ENCODE peak calls at places on chromosomes 7 and 10, in four cellular contexts. V is colonic mucosa; B is adrenal gland; K is CD4-positive, alpha-beta T cell. U is an unnamed sample.

GRCh38 chr10:21993360-21994001 is 10.0 kb downstream of the DNAJC1 start:
- DNase-seq in V (no peak), K (no peak), B (no peak), U (no peak)

GRCh38 chr10:120685136-120685535 is 166.0 kb upstream of the WDR11 start:
- DNase-seq in B (no peak), V (no peak), K (no peak), U (no peak)

GRCh38 chr10:47311900-47312662 is 10.2 kb upstream of the GDF2 start:
- DNase-seq in K (peak), B (peak), V (peak), U (peak)

GRCh38 chr7:67413670-67414069 is 417.0 kb downstream of the TYW1 start:
- DNase-seq in B (no peak), K (no peak), V (no peak), U (no peak)

GRCh38 chr10:1328951-1329614 is 272.9 kb downstream of the WDR37 start:
- DNase-seq in B (no peak), K (no peak), V (no peak), U (no peak)

GRCh38 chr10:62384057-62384446 is 9.9 kb downstream of the ZNF365 start:
- DNase-seq in K (peak), V (no peak), B (no peak), U (no peak)

GRCh38 chr7:38630720-38631673 is at the start of gene AMPH:
- DNase-seq in K (no peak), V (peak), B (peak), U (no peak)

GRCh38 chr10:133117036-133117687 is 29.4 kb downstream of the ADGRA1 start:
- DNase-seq in V (no peak), B (no peak), K (no peak), U (no peak)

GRCh38 chr7:47170516-47170915 is 411.4 kb downstream of the TNS3 start:
- DNase-seq in B (no peak), K (no peak), V (no peak), U (no peak)

GRCh38 chr7:150365673-150366398 is 2.8 kb upstream of the REPIN1 start:
- DNase-seq in B (no peak), K (no peak), V (no peak), U (no peak)

GRCh38 chr10:31197886-31198285 is 121.1 kb upstream of the ZEB1 start:
- DNase-seq in V (no peak), B (no peak), K (no peak), U (no peak)

GRCh38 chr10:19704544-19704943 is 111.7 kb upstream of the PLXDC2 start:
- DNase-seq in K (no peak), V (no peak), B (no peak), U (no peak)

GRCh38 chr10:19701427-19702052 is 114.7 kb upstream of the PLXDC2 start:
- DNase-seq in K (no peak), B (no peak), V (no peak), U (no peak)

GRCh38 chr10:19702215-19702614 is 114.0 kb upstream of the PLXDC2 start:
- DNase-seq in B (no peak), V (no peak), K (no peak), U (no peak)

GRCh38 chr10:19705273-19705672 is 111.0 kb upstream of the PLXDC2 start:
- DNase-seq in K (no peak), B (no peak), V (no peak), U (no peak)

GRCh38 chr10:19699299-19699698 is 116.9 kb upstream of the PLXDC2 start:
- DNase-seq in B (no peak), V (no peak), K (no peak), U (no peak)
- TF ChIP-seq CTCF in B (no peak), V (no peak), K (no peak), U (no peak)

GRCh38 chr10:88401671-88402347 is 181.3 kb downstream of the RNLS start:
- DNase-seq in V (no peak), B (no peak), K (no peak), U (no peak)
- TF ChIP-seq CTCF in V (no peak), B (no peak), K (peak), U (no peak)

GRCh38 chr10:43296320-43296719 is 29.5 kb upstream of the RASGEF1A start:
- DNase-seq in B (no peak), V (no peak), K (no peak), U (no peak)

GRCh38 chr10:43293677-43294057 is 26.8 kb upstream of the RASGEF1A start:
- DNase-seq in V (no peak), K (no peak), B (no peak), U (no peak)

GRCh38 chr10:43295436-43295835 is 28.6 kb upstream of the RASGEF1A start:
- DNase-seq in K (no peak), V (no peak), B (no peak), U (no peak)

GRCh38 chr10:43294241-43294658 is 27.4 kb upstream of the RASGEF1A start:
- DNase-seq in K (peak), V (no peak), B (no peak), U (no peak)

GRCh38 chr10:43294892-43295291 is 28.0 kb upstream of the RASGEF1A start:
- DNase-seq in V (no peak), B (no peak), K (no peak), U (no peak)
- TF ChIP-seq CTCF in V (no peak), B (no peak), K (no peak), U (no peak)

GRCh38 chr7:5445991-5446594 is 22.5 kb upstream of the TNRC18 start:
- DNase-seq in V (no peak), K (no peak), B (no peak), U (no peak)

GRCh38 chr7:5439572-5440496 is 16.2 kb upstream of the TNRC18 start:
- DNase-seq in K (no peak), V (no peak), B (no peak), U (no peak)

GRCh38 chr7:5442757-5443305 is 19.2 kb upstream of the TNRC18 start:
- DNase-seq in B (no peak), K (no peak), V (no peak), U (no peak)

GRCh38 chr7:5441840-5442513 is 18.3 kb upstream of the TNRC18 start:
- DNase-seq in K (no peak), B (no peak), V (no peak), U (no peak)

DNA sequence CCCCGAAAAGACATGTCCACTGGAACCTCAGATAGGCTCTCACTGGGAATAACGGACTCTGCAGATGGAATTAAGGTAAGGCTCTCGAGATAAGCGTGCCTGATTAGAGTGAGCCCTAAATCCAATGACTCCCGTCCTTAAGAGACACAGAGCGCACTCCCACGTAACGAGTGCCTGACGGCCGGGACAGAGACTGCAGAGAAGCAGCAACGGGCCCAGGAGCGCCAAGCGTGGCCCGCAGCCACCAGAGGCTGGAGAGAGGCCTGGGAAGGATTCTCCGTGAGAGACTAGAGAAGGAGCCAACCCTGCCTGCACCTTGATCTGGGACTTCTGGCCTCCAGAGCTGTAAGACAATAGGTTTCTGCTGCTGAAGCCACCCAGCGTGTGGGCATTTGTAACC is 20.0 kb upstream of the TNRC18 start:
- DNase-seq in K (no peak), V (no peak), B (no peak), U (no peak)
- TF ChIP-seq CTCF in K (no peak), V (no peak), B (no peak), U (no peak)

DNA sequence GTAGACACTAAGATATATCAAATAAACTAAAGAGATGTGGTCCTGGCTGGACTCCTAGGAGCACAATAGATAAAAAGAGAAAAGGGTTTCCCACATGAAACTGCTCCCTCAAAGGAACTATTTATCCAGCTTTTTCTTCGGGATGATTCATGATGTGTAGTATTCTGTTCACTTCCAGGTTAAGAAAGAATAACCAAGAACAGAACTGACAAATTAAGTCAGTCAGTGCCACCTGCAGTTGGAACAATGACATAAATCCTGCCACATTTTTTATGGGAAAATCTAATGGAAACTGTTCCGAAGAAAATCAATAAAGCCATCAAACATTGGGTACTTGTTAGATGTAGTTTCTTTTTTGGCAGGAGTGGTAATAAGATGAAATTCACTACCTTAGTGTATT is 87.1 kb downstream of the POLR1F start:
- DNase-seq in B (no peak), K (no peak), V (no peak), U (no peak)
- TF ChIP-seq CTCF in B (no peak), K (no peak), V (no peak), U (no peak)

GRCh38 chr10:83991986-83992753 is 147.1 kb upstream of the GHITM start:
- DNase-seq in B (no peak), V (peak), K (no peak), U (no peak)
- TF ChIP-seq CTCF in B (no peak), V (no peak), K (no peak), U (no peak)

GRCh38 chr10:90288403-90288933 is 569.4 kb downstream of the HTR7 start:
- DNase-seq in V (no peak), K (no peak), B (peak), U (no peak)
- TF ChIP-seq CTCF in V (no peak), K (no peak), B (no peak), U (no peak)